ENCODE peak calls at places on chromosome 14, in seven cellular contexts. K, H, R, U, P, X and N are unnamed samples.

GRCh38 chr14:102778616-102779351 is 1.5 kb downstream of the TRAF3 start:
- DNase-seq in U (no peak), K (no peak), H (no peak), P (no peak), R (no peak), X (no peak), N (no peak)

GRCh38 chr14:106235356-106236159 is 709.2 kb downstream of the TMEM121 start:
- DNase-seq in K (no peak), U (no peak), X (no peak), H (no peak), R (no peak), P (no peak), N (peak)

GRCh38 chr14:75521415-75522199 is 662 bp upstream of the BATF start:
- DNase-seq in P (no peak), U (no peak), H (no peak), X (no peak), R (no peak), K (peak), N (no peak)

GRCh38 chr14:30243805-30244204 is 315.2 kb upstream of the G2E3 start:
- DNase-seq in K (no peak), R (no peak), H (peak), U (no peak), P (no peak), X (no peak), N (no peak)

GRCh38 chr14:31717294-31718085 is 156.3 kb downstream of the NUBPL start:
- DNase-seq in U (no peak), H (no peak), K (no peak), P (no peak), X (no peak), R (no peak), N (no peak)

GRCh38 chr14:21309956-21310355 is 30.1 kb downstream of the RPGRIP1 start:
- DNase-seq in U (no peak), X (no peak), R (no peak), H (no peak), P (no peak), K (no peak), N (no peak)

GRCh38 chr14:29475641-29476040 is 452.0 kb downstream of the PRKD1 start:
- DNase-seq in H (peak), K (no peak), P (no peak), X (no peak), U (no peak), R (no peak), N (no peak)

GRCh38 chr14:22614240-22614799 is 16.2 kb downstream of the ABHD4 start:
- DNase-seq in X (no peak), U (no peak), H (peak), P (no peak), K (no peak), R (no peak), N (peak)

GRCh38 chr14:67863223-67863622 is 43.6 kb downstream of the RAD51B start:
- DNase-seq in U (no peak), K (no peak), X (no peak), H (no peak), P (no peak), R (no peak), N (no peak)

GRCh38 chr14:69827560-69827959 is 30.5 kb upstream of the SLC10A1 start:
- DNase-seq in U (no peak), R (no peak), P (no peak), K (no peak), X (no peak), H (no peak), N (no peak)

GRCh38 chr14:83632375-83632774 is 1897.6 kb upstream of the FLRT2 start:
- DNase-seq in U (no peak), R (no peak), P (peak), X (no peak), H (no peak), K (no peak), N (no peak)

GRCh38 chr14:61462566-61463195 is 141.3 kb downstream of the PRKCH start:
- DNase-seq in U (no peak), H (peak), X (no peak), K (no peak), P (no peak), R (no peak), N (no peak)

GRCh38 chr14:93028724-93029076 is 87.0 kb downstream of the ITPK1 start:
- DNase-seq in P (no peak), U (no peak), H (no peak), X (no peak), K (no peak), R (no peak), N (no peak)

GRCh38 chr14:64696355-64696844 is 7.8 kb upstream of the PLEKHG3 start:
- DNase-seq in R (no peak), U (no peak), H (no peak), K (peak), X (no peak), P (no peak), N (no peak)

GRCh38 chr14:52296378-52296777 is 17.7 kb upstream of the PTGER2 start:
- DNase-seq in U (no peak), R (no peak), P (no peak), H (no peak), X (no peak), K (no peak), N (no peak)

GRCh38 chr14:104664107-104664506 is 25.3 kb upstream of the INF2 start:
- DNase-seq in H (no peak), P (no peak), K (no peak), X (no peak), R (no peak), U (no peak), N (peak)

GRCh38 chr14:96888593-96888992 is 91.4 kb downstream of the VRK1 start:
- DNase-seq in K (no peak), H (no peak), X (no peak), P (no peak), U (no peak), R (no peak), N (no peak)

GRCh38 chr14:98798099-98798498 is 473.9 kb downstream of the BCL11B start:
- DNase-seq in U (no peak), K (no peak), R (no peak), P (peak), H (no peak), X (no peak), N (peak)

GRCh38 chr14:68266998-68267397 is 447.4 kb downstream of the RAD51B start:
- DNase-seq in K (no peak), U (no peak), X (no peak), P (no peak), R (no peak), H (no peak), N (peak)

GRCh38 chr14:54727929-54728328 is 161.0 kb downstream of the SAMD4A start:
- DNase-seq in X (no peak), H (peak), K (no peak), R (no peak), P (no peak), U (no peak), N (no peak)

GRCh38 chr14:69693823-69694729 is 72.9 kb upstream of the SRSF5 start:
- DNase-seq in X (no peak), U (no peak), P (no peak), H (no peak), K (no peak), R (no peak), N (peak)

GRCh38 chr14:73248294-73248868 is 11.1 kb downstream of the PAPLN start:
- DNase-seq in K (no peak), X (no peak), U (no peak), H (peak), P (no peak), R (no peak), N (peak)

GRCh38 chr14:21436567-21437062 is 19.3 kb downstream of the CHD8 start:
- DNase-seq in K (no peak), U (no peak), H (no peak), R (no peak), P (no peak), X (no peak), N (no peak)

GRCh38 chr14:20460458-20461229 is 590 bp downstream of the PIP4P1 start:
- DNase-seq in U (no peak), X (peak), R (peak), H (no peak), P (peak), K (peak), N (peak)

GRCh38 chr14:28785096-28785952 is 18.7 kb downstream of the FOXG1 start:
- DNase-seq in P (peak), X (no peak), H (peak), U (no peak), R (no peak), K (no peak), N (no peak)

GRCh38 chr14:95258754-95259593 is 60.7 kb downstream of the CLMN start:
- DNase-seq in K (no peak), U (no peak), R (no peak), X (no peak), P (no peak), H (no peak), N (no peak)

GRCh38 chr14:24852312-24853060 is 197.5 kb downstream of the STXBP6 start:
- DNase-seq in P (no peak), R (no peak), X (no peak), H (no peak), K (no peak), U (no peak), N (no peak)

GRCh38 chr14:35366048-35366428 is 38.5 kb downstream of the NFKBIA start:
- DNase-seq in K (no peak), X (no peak), R (no peak), U (no peak), P (no peak), H (peak), N (no peak)

GRCh38 chr14:24132061-24132685 is 1.7 kb downstream of the FITM1 start:
- DNase-seq in R (peak), U (no peak), P (no peak), H (no peak), X (peak), K (no peak), N (no peak)

GRCh38 chr14:81144811-81145598 is 75.8 kb downstream of the GTF2A1 start:
- DNase-seq in P (no peak), U (no peak), R (no peak), H (no peak), X (no peak), K (no peak), N (no peak)

GRCh38 chr14:76154539-76155126 is 2.9 kb downstream of the GPATCH2L start:
- DNase-seq in P (no peak), H (no peak), X (no peak), R (no peak), U (no peak), K (no peak), N (no peak)

GRCh38 chr14:68535404-68536024 is 257.4 kb downstream of the ZFP36L1 start:
- DNase-seq in K (no peak), P (no peak), U (no peak), H (peak), X (no peak), R (no peak), N (no peak)

GRCh38 chr14:93114713-93115068 is 1.0 kb downstream of the ITPK1 start:
- DNase-seq in H (no peak), K (no peak), U (no peak), P (no peak), R (no peak), X (no peak), N (peak)

GRCh38 chr14:105414456-105415371 is 4.9 kb upstream of the MTA1 start:
- DNase-seq in H (peak), K (peak), P (peak), R (peak), X (peak), U (peak), N (no peak)

GRCh38 chr14:69034612-69035262 is 55.6 kb upstream of the ACTN1 start:
- DNase-seq in R (no peak), U (no peak), P (no peak), X (no peak), H (peak), K (no peak), N (no peak)

GRCh38 chr14:65501328-65501727 is 88.8 kb downstream of the FUT8 start:
- DNase-seq in R (no peak), K (no peak), X (no peak), P (no peak), H (no peak), U (no peak), N (no peak)

GRCh38 chr14:101196795-101197590 is 293.5 kb upstream of the RTL1 start:
- DNase-seq in U (no peak), X (no peak), R (no peak), H (no peak), P (no peak), K (no peak), N (no peak)

GRCh38 chr14:64220466-64220865 is 73.7 kb downstream of the ESR2 start:
- DNase-seq in R (no peak), P (no peak), K (no peak), H (no peak), X (no peak), U (no peak), N (no peak)

GRCh38 chr14:61568572-61569011 is 126.7 kb upstream of the HIF1A start:
- DNase-seq in K (peak), U (no peak), X (peak), P (peak), H (no peak), R (peak), N (peak)